ENCODE peak calls at places on chromosomes 4 and X, in five cellular contexts. G is sigmoid colon, T is stomach, M is A549, R is H1. L is an unnamed sample.

GRCh38 chr4:111506706-111507105 is 638.5 kb upstream of the FAM241A start:
- DNase-seq in R (no peak), T (no peak), M (no peak), G (no peak), L (no peak)

GRCh38 chr4:58188313-58188712 is 1078.1 kb upstream of the IGFBP7 start:
- DNase-seq in R (no peak), G (no peak), M (no peak), T (no peak), L (no peak)

GRCh38 chr4:152408514-152409327 is 127.2 kb downstream of the FBXW7 start:
- DNase-seq in T (no peak), R (no peak), G (no peak), M (peak), L (no peak)

GRCh38 chrX:31266172-31267076 is 194.6 kb upstream of the FTHL17 start:
- DNase-seq in M (no peak), T (peak), R (peak), G (peak), L (peak)

GRCh38 chr4:54942735-54943134 is 182.7 kb downstream of the KDR start:
- DNase-seq in R (no peak), M (no peak), T (no peak), G (no peak), L (no peak)

GRCh38 chrX:17535229-17535628 is 160.2 kb downstream of the NHS start:
- DNase-seq in M (peak), T (peak), G (no peak), R (peak), L (peak)

GRCh38 chr4:6005175-6005574 is 13.1 kb downstream of the C4orf50 start:
- DNase-seq in R (no peak), T (no peak), M (no peak), G (peak), L (no peak)

GRCh38 chr4:90238141-90238540 is 110.9 kb downstream of the CCSER1 start:
- DNase-seq in G (no peak), T (no peak), R (no peak), M (no peak), L (no peak)

GRCh38 chr4:14719053-14719452 is 283.2 kb upstream of the CPEB2 start:
- DNase-seq in T (peak), G (no peak), M (peak), R (no peak), L (no peak)

GRCh38 chrX:96837808-96838207 is 45.9 kb upstream of the RPA4 start:
- DNase-seq in M (no peak), G (no peak), T (no peak), R (no peak), L (no peak)

GRCh38 chr4:52560844-52561280 is 98.2 kb downstream of the USP46 start:
- DNase-seq in M (no peak), G (no peak), T (no peak), R (no peak), L (no peak)

GRCh38 chr4:70613182-70613892 is 15.2 kb upstream of the ENAM start:
- DNase-seq in R (no peak), T (no peak), G (no peak), M (no peak), L (no peak)
- TF ChIP-seq CTCF in R (no peak), T (no peak), G (no peak), M (no peak), L (no peak)

GRCh38 chr4:182924497-182924896 is 7.3 kb upstream of the DCTD start:
- DNase-seq in T (no peak), M (no peak), R (no peak), G (no peak), L (no peak)
- TF ChIP-seq POLR2A in T (no peak), M (no peak), R (no peak), G (no peak), L (no peak)

GRCh38 chr4:98786866-98787265 is 128.5 kb upstream of the TSPAN5 start:
- DNase-seq in G (no peak), T (no peak), M (peak), R (no peak), L (no peak)
- TF ChIP-seq CTCF in G (no peak), T (no peak), M (peak), R (no peak), L (no peak)

GRCh38 chr4:153465583-153465921 is 608 bp upstream of the TMEM131L start:
- DNase-seq in M (peak), G (peak), T (peak), R (peak), L (peak)

GRCh38 chr4:153467154-153467896 is 1.2 kb downstream of the TMEM131L start:
- DNase-seq in M (no peak), G (peak), T (peak), R (peak), L (peak)

GRCh38 chr4:153465145-153465544 is 1.0 kb upstream of the TMEM131L start:
- DNase-seq in M (no peak), G (no peak), T (no peak), R (no peak), L (no peak)

GRCh38 chr4:153466637-153467153 is 535 bp downstream of the TMEM131L start:
- DNase-seq in T (no peak), M (no peak), G (no peak), R (no peak), L (no peak)

DNA sequence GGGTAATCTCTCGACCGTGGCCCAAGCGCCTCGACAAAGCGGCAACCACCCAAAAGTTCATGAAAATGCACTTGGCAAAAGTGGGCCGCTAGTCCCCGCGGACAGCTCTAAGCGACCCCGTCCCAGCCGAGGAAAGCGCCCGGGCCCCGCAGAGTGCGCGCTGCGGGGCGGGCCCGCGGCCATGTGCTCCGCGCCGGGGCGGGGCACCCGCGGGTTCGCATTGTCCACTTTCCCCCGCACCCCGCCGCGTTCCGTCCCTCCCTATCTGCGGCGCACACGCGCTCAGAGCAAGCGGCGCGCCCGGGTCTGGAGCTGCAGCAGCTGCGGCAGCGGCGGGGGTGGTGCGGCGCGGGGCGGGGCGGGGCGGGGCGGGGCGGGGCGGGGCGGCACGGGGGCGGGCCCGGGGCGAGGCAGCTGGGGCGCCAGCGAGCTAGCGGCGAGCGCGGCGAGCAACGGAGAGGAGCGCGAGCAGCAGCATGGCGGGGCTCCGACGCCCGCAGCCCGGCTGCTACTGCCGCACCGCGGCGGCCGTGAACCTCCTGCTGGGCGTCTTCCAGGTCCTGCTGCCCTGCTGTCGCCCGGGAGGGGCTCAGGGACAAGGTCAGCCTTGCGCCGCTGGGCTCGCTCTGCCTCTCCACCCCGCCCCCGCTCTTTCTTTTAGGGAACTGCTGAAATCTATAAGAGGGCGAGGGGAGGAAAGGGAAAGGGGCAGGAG is at the start of gene TMEM131L:
- DNase-seq in R (peak), M (peak), T (peak), G (peak), L (peak)
- TF ChIP-seq POLR2A in R (peak), M (peak), T (no peak), G (no peak), L (no peak)

GRCh38 chr4:143186202-143186601 is 1.5 kb downstream of the USP38 start:
- DNase-seq in T (no peak), M (no peak), R (no peak), G (no peak), L (no peak)

GRCh38 chr4:143185253-143186107 is 763 bp downstream of the USP38 start:
- DNase-seq in T (no peak), R (peak), M (peak), G (peak), L (no peak)

GRCh38 chr4:143183513-143184216 is 1.1 kb upstream of the USP38 start:
- DNase-seq in M (no peak), G (no peak), T (no peak), R (no peak), L (no peak)

GRCh38 chr4:143184217-143184502 is 557 bp upstream of the USP38 start:
- DNase-seq in R (no peak), T (no peak), M (no peak), G (no peak), L (no peak)

GRCh38 chr4:143184503-143185252 is at the start of gene USP38:
- DNase-seq in M (peak), G (peak), R (peak), T (peak), L (peak)
- TF ChIP-seq CTCF in M (no peak), G (no peak), R (no peak), T (no peak), L (peak)

DNA sequence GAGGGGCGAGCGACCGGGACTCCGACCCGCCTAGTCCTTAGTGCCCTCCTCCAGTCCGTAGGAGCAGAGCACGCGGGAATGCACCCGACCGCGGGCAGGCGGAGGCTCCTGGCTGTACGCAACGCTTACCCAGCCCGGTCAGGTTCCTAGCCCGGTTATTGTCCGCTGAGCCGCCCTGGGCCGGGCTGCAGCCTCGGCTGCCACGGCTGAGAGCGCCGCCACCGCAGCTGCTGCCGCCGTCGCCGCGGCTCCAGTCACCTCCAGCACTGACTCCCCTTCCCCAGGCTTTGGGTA is at the start of gene AMER1:
- DNase-seq in G (no peak), T (no peak), M (no peak), R (no peak), L (no peak)
- TF ChIP-seq POLR2A in G (no peak), T (no peak), M (no peak), R (peak), L (no peak)

GRCh38 chr4:3516061-3516835 is 16.0 kb downstream of the LRPAP1 start:
- DNase-seq in R (no peak), G (no peak), M (no peak), T (no peak), L (no peak)

GRCh38 chr4:3514221-3514780 is 17.9 kb downstream of the LRPAP1 start:
- DNase-seq in G (no peak), R (no peak), M (no peak), T (no peak), L (no peak)

GRCh38 chr4:3515646-3516045 is 16.6 kb downstream of the LRPAP1 start:
- DNase-seq in T (no peak), R (no peak), M (no peak), G (no peak), L (no peak)

GRCh38 chr4:3513807-3514206 is 18.4 kb downstream of the LRPAP1 start:
- DNase-seq in R (no peak), M (no peak), T (no peak), G (no peak), L (no peak)

DNA sequence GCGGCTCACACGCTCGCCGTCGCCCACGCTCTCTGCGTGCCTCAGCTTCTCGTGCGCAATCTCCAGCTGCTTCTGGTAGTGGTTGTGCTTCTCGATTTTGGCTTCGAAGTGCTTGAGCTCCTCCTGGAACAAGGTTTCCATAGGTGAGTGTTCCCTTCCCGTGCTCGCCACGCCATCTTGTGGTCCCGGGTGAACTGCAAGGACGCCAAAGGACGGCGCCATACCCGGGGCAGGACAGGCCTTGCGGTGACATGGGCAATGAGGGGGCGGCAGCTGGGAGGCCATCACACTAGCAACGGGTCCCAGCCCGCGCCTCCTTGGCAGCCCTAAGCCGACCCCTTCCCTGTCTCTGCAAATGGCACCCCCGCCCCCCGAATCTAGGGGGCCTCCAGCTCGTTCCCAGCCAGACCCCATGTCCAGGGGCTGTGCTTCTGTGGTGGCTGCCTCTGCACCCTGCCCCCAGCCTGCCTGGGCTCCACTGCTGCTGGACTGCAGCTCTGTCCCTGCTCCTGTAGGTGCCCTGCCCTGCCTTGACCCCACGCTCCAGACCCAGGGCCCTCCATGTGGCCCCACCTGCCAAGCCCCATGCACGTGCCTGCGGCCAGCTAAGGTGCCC is 17.3 kb downstream of the LRPAP1 start:
- DNase-seq in T (no peak), G (no peak), R (peak), M (peak), L (no peak)
- TF ChIP-seq CTCF in T (no peak), G (no peak), R (peak), M (peak), L (no peak)

DNA sequence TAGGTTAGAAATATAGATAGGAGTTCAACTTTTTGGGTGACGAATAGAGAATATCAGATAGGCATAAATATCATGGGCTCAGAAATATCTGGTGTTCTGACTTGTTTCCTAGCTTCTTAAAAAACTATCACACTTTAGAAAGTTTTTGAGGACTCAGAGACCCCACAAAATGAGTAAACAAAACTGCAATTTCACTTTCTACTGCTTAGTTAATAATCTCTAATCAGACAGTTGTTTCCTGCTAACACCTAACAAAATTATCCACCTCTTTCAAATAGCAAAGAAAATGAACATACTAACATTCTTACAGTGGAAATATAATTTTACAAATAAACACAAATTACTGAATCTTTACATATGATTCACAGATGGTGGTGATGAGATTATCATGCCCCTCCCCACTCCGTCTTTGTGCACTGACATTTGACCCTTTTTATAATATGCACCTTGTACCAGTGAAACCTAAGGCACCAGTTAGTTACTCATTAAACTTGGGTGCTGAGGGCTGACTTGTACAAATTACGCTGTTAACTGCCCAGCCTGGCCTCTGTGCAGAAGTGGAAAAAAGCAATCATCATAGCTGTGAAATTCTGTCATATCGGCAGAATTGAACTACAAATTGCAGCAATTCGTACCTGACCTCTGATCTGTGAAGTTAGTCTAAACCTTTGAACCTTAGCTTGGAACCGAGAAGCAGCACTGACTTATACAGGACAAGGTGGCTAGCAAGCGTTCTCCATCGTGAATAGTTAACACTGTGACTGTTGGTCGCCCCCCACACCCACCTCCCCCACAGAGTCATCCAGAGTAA is 138.7 kb downstream of the CHRNA9 start:
- DNase-seq in M (peak), G (no peak), R (no peak), T (peak), L (no peak)
- TF ChIP-seq POLR2A in M (no peak), G (no peak), R (no peak), T (no peak), L (no peak)

GRCh38 chr4:80322716-80323115 is 12.8 kb upstream of the CFAP299 start:
- DNase-seq in M (no peak), T (no peak), G (no peak), R (no peak), L (peak)
- TF ChIP-seq CTCF in M (no peak), T (no peak), G (no peak), R (no peak), L (peak)